ENCODE peak calls at places on chromosomes 12 and 14, in five cellular contexts. A is left ventricle myocardium inferior, O is HEK293T, P is hypothalamus, W is Peyer's patch. J is an unnamed sample.

GRCh38 chr12:120529641-120530314 is 820 bp upstream of the COQ5 start:
- DNase-seq in A (no peak), O (peak), P (no peak), W (no peak), J (no peak)

GRCh38 chr12:123767613-123768012 is 5.5 kb downstream of the DNAH10 start:
- DNase-seq in A (no peak), O (no peak), P (no peak), W (no peak), J (no peak)

GRCh38 chr12:93572712-93573551 is 457 bp downstream of the SOCS2 start:
- DNase-seq in A (peak), O (no peak), P (no peak), W (no peak), J (no peak)

GRCh38 chr12:68613209-68613904 is 2.7 kb downstream of the RAP1B start:
- DNase-seq in A (no peak), O (no peak), P (no peak), W (peak), J (peak)

GRCh38 chr14:53591816-53592215 is 364.8 kb downstream of the BMP4 start:
- DNase-seq in A (no peak), O (no peak), P (no peak), W (no peak), J (no peak)

GRCh38 chr14:59188461-59189280 is at the start of gene DAAM1:
- DNase-seq in A (peak), O (peak), P (peak), W (peak), J (peak)

GRCh38 chr12:52080403-52081201 is 1.1 kb downstream of the SMIM41 start:
- DNase-seq in A (no peak), O (no peak), P (no peak), W (no peak), J (no peak)

GRCh38 chr12:46219147-46219891 is 49.5 kb downstream of the SLC38A1 start:
- DNase-seq in A (no peak), O (no peak), P (no peak), W (no peak), J (no peak)

GRCh38 chr14:99682809-99683618 is 1.1 kb upstream of the CYP46A1 start:
- DNase-seq in A (peak), O (peak), P (peak), W (peak), J (peak)

GRCh38 chr12:57240069-57240921 is 10.7 kb downstream of the STAC3 start:
- DNase-seq in A (peak), O (no peak), P (peak), W (peak), J (peak)

GRCh38 chr14:26984318-26985177 is 386.7 kb upstream of the NOVA1 start:
- DNase-seq in A (peak), O (peak), P (peak), W (no peak), J (no peak)

GRCh38 chr12:74449872-74450271 is 87.8 kb upstream of the ATXN7L3B start:
- DNase-seq in A (no peak), O (no peak), P (no peak), W (no peak), J (no peak)

GRCh38 chr12:6362383-6362782 is 13.0 kb downstream of the SCNN1A start:
- DNase-seq in A (no peak), O (no peak), P (no peak), W (no peak), J (no peak)

GRCh38 chr12:50070314-50071060 is 13.1 kb downstream of the ASIC1 start:
- DNase-seq in A (peak), O (peak), P (peak), W (peak), J (peak)

GRCh38 chr12:122406701-122407154 is 15.7 kb downstream of the CLIP1 start:
- DNase-seq in A (no peak), O (no peak), P (no peak), W (no peak), J (no peak)

GRCh38 chr14:81323094-81323493 is 77.0 kb downstream of the STON2 start:
- DNase-seq in A (no peak), O (no peak), P (peak), W (no peak), J (no peak)

GRCh38 chr12:11797317-11797913 is 147.9 kb downstream of the ETV6 start:
- DNase-seq in A (no peak), O (no peak), P (no peak), W (no peak), J (no peak)

GRCh38 chr12:101782544-101782855 is 43.2 kb upstream of the SYCP3 start:
- DNase-seq in A (no peak), O (no peak), P (no peak), W (no peak), J (no peak)

GRCh38 chr12:51871126-51871525 is 16.8 kb upstream of the ANKRD33 start:
- DNase-seq in A (peak), O (no peak), P (no peak), W (no peak), J (no peak)

GRCh38 chr12:5391638-5392037 is 40.3 kb upstream of the NTF3 start:
- DNase-seq in A (no peak), O (no peak), P (no peak), W (no peak), J (no peak)

GRCh38 chr14:101313268-101313667 is 248.0 kb upstream of the DIO3 start:
- DNase-seq in A (no peak), O (peak), P (no peak), W (no peak), J (no peak)

GRCh38 chr12:1830981-1831930 is 10.9 kb downstream of the LRTM2 start:
- DNase-seq in A (peak), O (no peak), P (no peak), W (no peak), J (no peak)

GRCh38 chr12:27573972-27574371 is 50.0 kb downstream of the PPFIBP1 start:
- DNase-seq in A (no peak), O (no peak), P (no peak), W (no peak), J (no peak)

GRCh38 chr14:104516906-104517305 is 62.7 kb upstream of the C14orf180 start:
- DNase-seq in A (no peak), O (no peak), P (no peak), W (no peak), J (no peak)

GRCh38 chr12:46617167-46617566 is 208.6 kb downstream of the SLC38A4 start:
- DNase-seq in A (no peak), O (no peak), P (no peak), W (no peak), J (no peak)

GRCh38 chr12:90399317-90399716 is 555.7 kb downstream of the CCER1 start:
- DNase-seq in A (no peak), O (no peak), P (no peak), W (no peak), J (no peak)

GRCh38 chr14:53331247-53331646 is 178.1 kb upstream of the DDHD1 start:
- DNase-seq in A (no peak), O (no peak), P (no peak), W (no peak), J (no peak)

GRCh38 chr14:75906680-75907280 is 75.0 kb downstream of the TGFB3 start:
- DNase-seq in A (no peak), O (peak), P (peak), W (peak), J (peak)

GRCh38 chr14:51442513-51443175 is 202.6 kb downstream of the TMX1 start:
- DNase-seq in A (no peak), O (no peak), P (no peak), W (no peak), J (no peak)

J was measured in T-helper 9 cell.